ENCODE peak calls at places on chromosomes 5 and 9, in four cellular contexts. T, D, U and G are unnamed samples.

GRCh38 chr9:12972608-12973589 is 198.1 kb downstream of the LURAP1L start:
- DNase-seq in T (peak), D (no peak), U (no peak), G (peak)

GRCh38 chr5:79697222-79698164 is 7.9 kb downstream of the CMYA5 start:
- DNase-seq in D (peak), U (no peak), T (peak), G (no peak)

GRCh38 chr5:68167195-68167651 is 48.3 kb upstream of the PIK3R1 start:
- DNase-seq in U (no peak), D (no peak), T (no peak), G (no peak)

GRCh38 chr5:82467006-82467561 is 188.9 kb upstream of the RPS23 start:
- DNase-seq in U (no peak), D (peak), T (peak), G (no peak)

GRCh38 chr5:80346055-80346454 is 26.3 kb downstream of the SPZ1 start:
- DNase-seq in T (peak), D (no peak), U (peak), G (peak)

GRCh38 chr5:59564895-59565294 is 328.6 kb downstream of the PDE4D start:
- DNase-seq in U (no peak), T (no peak), D (no peak), G (no peak)

GRCh38 chr5:68490401-68490800 is 274.8 kb downstream of the PIK3R1 start:
- DNase-seq in D (no peak), U (no peak), T (no peak), G (no peak)

GRCh38 chr5:180563994-180564393 is 27.3 kb downstream of the SCGB3A1 start:
- DNase-seq in D (no peak), U (no peak), T (no peak), G (no peak)

GRCh38 chr5:180603076-180603591 is 11.8 kb upstream of the SCGB3A1 start:
- DNase-seq in U (no peak), D (no peak), T (no peak), G (no peak)

GRCh38 chr5:178278358-178279023 is 45.9 kb upstream of the PHYKPL start:
- DNase-seq in T (no peak), D (no peak), U (no peak), G (no peak)

GRCh38 chr5:55227738-55228430 is 769 bp upstream of the MCIDAS start:
- DNase-seq in D (no peak), T (no peak), U (no peak), G (no peak)

GRCh38 chr9:98575379-98576346 is 133.1 kb downstream of the GABBR2 start:
- DNase-seq in U (no peak), D (no peak), T (no peak), G (peak)

GRCh38 chr5:95864944-95865504 is 42.5 kb upstream of the GLRX start:
- DNase-seq in D (no peak), T (peak), U (no peak), G (no peak)

GRCh38 chr9:129242971-129243561 is 65.0 kb upstream of the IER5L start:
- DNase-seq in D (peak), U (no peak), T (no peak), G (no peak)

GRCh38 chr5:109907189-109907588 is 217.5 kb downstream of the MAN2A1 start:
- DNase-seq in U (no peak), D (no peak), T (no peak), G (no peak)

GRCh38 chr5:109910874-109911273 is 221.1 kb downstream of the MAN2A1 start:
- DNase-seq in D (no peak), U (no peak), T (no peak), G (no peak)

GRCh38 chr5:109914906-109915305 is 225.2 kb downstream of the MAN2A1 start:
- DNase-seq in D (no peak), U (no peak), T (no peak), G (no peak)

GRCh38 chr5:109907751-109908150 is 218.0 kb downstream of the MAN2A1 start:
- DNase-seq in D (no peak), U (no peak), T (peak), G (no peak)

DNA sequence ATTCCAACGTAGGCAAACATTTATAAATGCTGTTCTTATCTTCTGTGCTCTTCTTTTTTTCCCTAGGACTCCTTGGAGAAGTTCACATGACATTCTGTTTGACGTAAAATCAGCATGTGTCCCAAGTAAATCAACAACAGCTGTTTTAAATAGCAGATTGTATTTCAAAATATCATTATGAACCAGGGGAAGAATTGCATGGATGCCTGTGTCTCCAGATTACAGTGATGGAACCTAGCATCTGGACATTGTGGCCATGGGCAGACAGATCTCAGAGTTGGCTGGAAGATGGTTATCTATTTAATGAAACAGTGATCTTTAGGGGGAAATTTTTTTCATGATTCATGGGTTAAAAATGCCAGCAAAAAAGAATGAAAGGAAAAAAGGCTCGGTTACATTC is 222.0 kb downstream of the MAN2A1 start:
- DNase-seq in D (no peak), T (no peak), U (no peak), G (no peak)
- H3K4me3 ChIP-seq in D (no peak), T (no peak), U (no peak), G (no peak)

GRCh38 chr5:73789851-73790281 is 163.9 kb downstream of the ARHGEF28 start:
- DNase-seq in U (no peak), T (no peak), D (no peak), G (peak)

GRCh38 chr5:73796164-73797141 is 170.5 kb downstream of the ARHGEF28 start:
- DNase-seq in D (peak), U (peak), T (peak), G (no peak)

GRCh38 chr5:73792687-73793320 is 166.8 kb downstream of the ARHGEF28 start:
- DNase-seq in D (peak), T (peak), U (peak), G (peak)

GRCh38 chr5:73793911-73794310 is 167.9 kb downstream of the ARHGEF28 start:
- DNase-seq in T (no peak), D (no peak), U (no peak), G (no peak)

GRCh38 chr5:73791389-73791788 is 165.4 kb downstream of the ARHGEF28 start:
- DNase-seq in T (no peak), D (no peak), U (no peak), G (no peak)
- H3K27ac ChIP-seq in T (no peak), D (no peak), U (peak), G (no peak)

GRCh38 chr5:114362977-114363721 is 1.3 kb downstream of the KCNN2 start:
- DNase-seq in T (peak), D (no peak), U (no peak), G (no peak)
- H3K4me3 ChIP-seq in T (peak), D (peak), U (no peak), G (peak)

GRCh38 chr9:121075251-121076036 is 689 bp downstream of the CNTRL start:
- DNase-seq in D (no peak), U (no peak), T (peak), G (peak)

GRCh38 chr9:121074370-121075250 is at the start of gene CNTRL:
- DNase-seq in D (peak), U (peak), T (peak), G (peak)

GRCh38 chr9:121067655-121068054 is 7.1 kb upstream of the CNTRL start:
- DNase-seq in U (no peak), D (no peak), T (no peak), G (no peak)

GRCh38 chr9:121073038-121073437 is 1.7 kb upstream of the CNTRL start:
- DNase-seq in U (no peak), T (peak), D (peak), G (no peak)

DNA sequence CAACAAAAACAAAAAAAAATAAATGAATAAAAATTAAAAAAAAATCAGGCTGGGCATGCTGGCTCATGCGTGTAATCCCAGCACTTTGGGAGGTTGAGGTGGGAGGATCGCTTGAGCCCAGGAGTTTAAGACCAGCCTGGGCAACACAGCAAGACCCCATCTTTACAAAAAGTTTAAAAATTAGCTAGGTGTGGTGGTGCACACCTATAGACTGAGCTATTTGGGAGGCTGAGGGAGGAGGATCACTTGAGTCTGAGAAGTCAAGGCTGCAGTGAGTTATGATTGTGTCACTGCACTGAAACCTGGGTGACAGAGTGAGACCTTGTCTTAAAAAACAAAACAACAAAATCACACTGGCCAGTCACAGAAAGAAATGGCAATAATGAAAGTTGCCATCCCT is 3.4 kb upstream of the CNTRL start:
- DNase-seq in T (no peak), D (no peak), U (no peak), G (peak)
- H3K27ac ChIP-seq in T (no peak), D (peak), U (peak), G (peak)